ENCODE peak calls at places on chromosomes 7 and 10, in six cellular contexts. F is left ventricle myocardium inferior, L is substantia nigra, Z is HuH-7, M is kidney, J is cardiac muscle cell. B is an unnamed sample.

GRCh38 chr7:116216956-116217570 is 6.7 kb downstream of the TES start:
- DNase-seq in M (no peak), J (no peak), Z (no peak), L (no peak), F (no peak), B (no peak)

GRCh38 chr10:14356921-14357320 is 26.2 kb upstream of the FRMD4A start:
- DNase-seq in Z (no peak), L (no peak), F (no peak), M (no peak), J (no peak), B (no peak)

GRCh38 chr7:34312624-34313023 is 345.4 kb upstream of the NPSR1 start:
- DNase-seq in J (no peak), Z (no peak), M (no peak), F (no peak), L (no peak), B (no peak)

GRCh38 chr7:95430864-95431263 is 4.0 kb downstream of the PON2 start:
- DNase-seq in M (no peak), F (no peak), L (no peak), Z (peak), J (no peak), B (no peak)

GRCh38 chr7:115634633-115635032 is 395.9 kb downstream of the TFEC start:
- DNase-seq in F (no peak), L (no peak), J (peak), M (no peak), Z (no peak), B (no peak)

GRCh38 chr7:141844256-141844655 is 3.0 kb upstream of the PRSS37 start:
- DNase-seq in F (no peak), M (no peak), J (no peak), L (no peak), Z (no peak), B (no peak)

GRCh38 chr10:132376394-132376851 is 20.6 kb upstream of the PWWP2B start:
- DNase-seq in J (no peak), Z (no peak), M (peak), F (no peak), L (no peak), B (no peak)

GRCh38 chr7:114952296-114952695 is 30.4 kb downstream of the MDFIC start:
- DNase-seq in F (no peak), J (no peak), Z (no peak), L (no peak), M (no peak), B (no peak)

GRCh38 chr10:132457328-132458070 is 60.5 kb downstream of the PWWP2B start:
- DNase-seq in Z (no peak), L (no peak), J (no peak), F (no peak), M (peak), B (no peak)

GRCh38 chr10:120732067-120732466 is 119.1 kb upstream of the WDR11 start:
- DNase-seq in L (no peak), J (no peak), M (no peak), F (no peak), Z (no peak), B (no peak)

GRCh38 chr7:149854611-149855367 is 16.6 kb downstream of the ZNF862 start:
- DNase-seq in F (peak), L (no peak), J (peak), Z (peak), M (peak), B (no peak)

GRCh38 chr10:28940158-28940888 is 263.0 kb downstream of the BAMBI start:
- DNase-seq in F (no peak), L (no peak), J (no peak), M (no peak), Z (peak), B (no peak)

GRCh38 chr10:110269641-110270318 is 34.9 kb downstream of the SMNDC1 start:
- DNase-seq in J (peak), L (no peak), M (no peak), F (no peak), Z (peak), B (no peak)

GRCh38 chr10:6507311-6507710 is 72.8 kb downstream of the PRKCQ start:
- DNase-seq in M (no peak), J (no peak), L (no peak), Z (no peak), F (no peak), B (no peak)

GRCh38 chr7:124603066-124603465 is 162.5 kb downstream of the GPR37 start:
- DNase-seq in L (no peak), Z (no peak), M (no peak), F (no peak), J (no peak), B (no peak)

GRCh38 chr7:36278069-36278766 is 111.4 kb upstream of the ANLN start:
- DNase-seq in J (no peak), Z (no peak), L (no peak), F (no peak), M (no peak), B (no peak)

GRCh38 chr10:21402606-21403083 is 122.8 kb downstream of the SKIDA1 start:
- DNase-seq in L (no peak), F (no peak), Z (no peak), M (no peak), J (no peak), B (no peak)

GRCh38 chr10:27147701-27148100 is 6.5 kb downstream of the YME1L1 start:
- DNase-seq in M (no peak), L (no peak), Z (no peak), F (no peak), J (no peak), B (no peak)

GRCh38 chr10:28984431-28984830 is 304.4 kb upstream of the LYZL1 start:
- DNase-seq in J (no peak), M (peak), L (peak), Z (no peak), F (peak), B (no peak)

GRCh38 chr7:25752967-25753791 is 398.8 kb upstream of the NFE2L3 start:
- DNase-seq in F (no peak), M (no peak), J (peak), Z (no peak), L (no peak), B (peak)

GRCh38 chr10:64732372-64732715 is 1211.1 kb downstream of the REEP3 start:
- DNase-seq in F (no peak), J (peak), M (no peak), L (no peak), Z (no peak), B (no peak)

GRCh38 chr7:93894426-93894825 is 3.9 kb upstream of the TFPI2 start:
- DNase-seq in Z (no peak), J (no peak), M (no peak), F (no peak), L (no peak), B (no peak)

GRCh38 chr7:14931511-14932215 is 29.1 kb upstream of the DGKB start:
- DNase-seq in F (no peak), L (no peak), J (no peak), Z (no peak), M (no peak), B (no peak)

GRCh38 chr10:44466236-44466635 is 81.3 kb upstream of the CXCL12 start:
- DNase-seq in F (no peak), J (no peak), M (no peak), Z (no peak), L (no peak), B (no peak)

GRCh38 chr7:135601182-135601581 is 43.5 kb downstream of the NUP205 start:
- DNase-seq in F (no peak), L (no peak), J (no peak), M (no peak), Z (no peak), B (no peak)

GRCh38 chr10:97109562-97109961 is 76.2 kb downstream of the SLIT1 start:
- DNase-seq in M (no peak), F (no peak), J (no peak), Z (no peak), L (no peak), B (no peak)

GRCh38 chr7:148697256-148697841 is 1.4 kb upstream of the CUL1 start:
- DNase-seq in J (no peak), Z (no peak), M (no peak), L (no peak), F (peak), B (no peak)

GRCh38 chr7:54995631-54996340 is 23.0 kb upstream of the EGFR start:
- DNase-seq in J (no peak), M (no peak), Z (no peak), F (no peak), L (no peak), B (no peak)

GRCh38 chr10:75042292-75042974 is 69.0 kb upstream of the SAMD8 start:
- DNase-seq in M (no peak), F (no peak), L (no peak), Z (no peak), J (peak), B (no peak)